ENCODE peak calls at places on chromosome 15, in six cellular contexts. J, Z, H, V, U and A are unnamed samples.

GRCh38 chr15:94596707-94597106 is 365.3 kb downstream of the MCTP2 start:
- DNase-seq in H (no peak), J (no peak), U (no peak), Z (no peak), V (no peak), A (no peak)

GRCh38 chr15:40115670-40116093 is 7.0 kb upstream of the BMF start:
- DNase-seq in Z (no peak), U (no peak), H (no peak), V (no peak), J (no peak), A (no peak)

GRCh38 chr15:100612539-100612938 is 10.2 kb downstream of the ASB7 start:
- DNase-seq in H (no peak), J (no peak), U (no peak), Z (no peak), V (no peak), A (no peak)

GRCh38 chr15:81407679-81408078 is 33.7 kb upstream of the TMC3 start:
- DNase-seq in H (no peak), U (no peak), J (peak), V (peak), Z (no peak), A (no peak)

GRCh38 chr15:72824112-72824511 is 40.6 kb upstream of the ADPGK start:
- DNase-seq in V (no peak), J (no peak), Z (no peak), H (no peak), U (no peak), A (no peak)

GRCh38 chr15:40239671-40240618 is 1.1 kb downstream of the PAK6 start:
- DNase-seq in J (no peak), V (no peak), H (no peak), U (no peak), Z (no peak), A (no peak)

GRCh38 chr15:66936115-66936863 is 129.1 kb upstream of the SMAD3 start:
- DNase-seq in Z (peak), H (peak), V (peak), J (peak), U (peak), A (no peak)

GRCh38 chr15:85381850-85382751 is 1.7 kb downstream of the AKAP13 start:
- DNase-seq in U (no peak), J (no peak), Z (peak), H (no peak), V (no peak), A (no peak)

GRCh38 chr15:76058714-76059319 is 968 bp upstream of the TMEM266 start:
- DNase-seq in H (no peak), V (peak), J (no peak), Z (peak), U (peak), A (no peak)

GRCh38 chr15:62841269-62841628 is 201.3 kb upstream of the TPM1 start:
- DNase-seq in H (peak), Z (peak), J (no peak), V (no peak), U (peak), A (no peak)

GRCh38 chr15:56795400-56795983 is 62.2 kb upstream of the ZNF280D start:
- DNase-seq in Z (no peak), U (no peak), H (no peak), V (no peak), J (no peak), A (no peak)

GRCh38 chr15:64452988-64453688 is 7.2 kb upstream of the ZNF609 start:
- DNase-seq in U (peak), J (peak), Z (peak), V (peak), H (peak), A (no peak)

GRCh38 chr15:49877117-49877860 is 241.7 kb downstream of the ATP8B4 start:
- DNase-seq in V (no peak), Z (peak), U (no peak), H (peak), J (no peak), A (no peak)
- TF ChIP-seq CTCF in V (peak), Z (no peak), U (no peak), H (no peak), J (no peak), A (no peak)

GRCh38 chr15:93066103-93066725 is 22.8 kb downstream of the RGMA start:
- DNase-seq in Z (no peak), V (no peak), H (no peak), U (no peak), J (no peak), A (no peak)
- H3K4me3 ChIP-seq in Z (no peak), V (no peak), H (no peak), U (no peak), J (no peak), A (no peak)

GRCh38 chr15:44427756-44428724 is 611 bp downstream of the CTDSPL2 start:
- DNase-seq in U (peak), Z (peak), J (no peak), H (peak), V (no peak), A (peak)

GRCh38 chr15:44426975-44427755 is at the start of gene CTDSPL2:
- DNase-seq in H (peak), U (peak), V (peak), Z (peak), J (peak), A (peak)
- TF ChIP-seq CTCF in H (peak), U (peak), V (peak), Z (peak), J (peak), A (peak)

DNA sequence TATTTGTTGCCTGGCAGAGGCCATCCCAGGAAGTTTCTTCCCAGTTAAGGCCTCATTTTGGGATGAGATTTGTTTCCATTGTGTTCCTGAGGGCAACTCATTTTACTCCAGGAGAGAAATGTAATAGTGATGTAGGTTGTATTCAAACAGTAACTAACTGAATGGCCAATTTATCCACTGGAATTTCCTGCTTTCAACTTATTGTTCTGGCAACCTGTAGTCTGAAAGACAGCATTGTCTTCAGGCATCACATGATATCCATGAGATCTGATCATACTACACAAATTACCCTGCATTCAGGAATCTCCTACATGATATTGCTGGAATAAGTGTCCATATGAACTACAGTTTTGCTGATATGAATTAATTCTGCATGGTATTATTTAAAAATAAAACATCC is 79.5 kb upstream of the FGF7 start:
- DNase-seq in V (no peak), Z (no peak), H (no peak), J (no peak), U (no peak), A (no peak)
- H3K4me3 ChIP-seq in V (no peak), Z (no peak), H (no peak), J (no peak), U (no peak), A (no peak)

GRCh38 chr15:26985050-26985449 is 14.1 kb downstream of the GABRG3 start:
- DNase-seq in H (no peak), Z (no peak), U (no peak), V (no peak), J (no peak), A (no peak)

GRCh38 chr15:26981492-26981891 is 10.5 kb downstream of the GABRG3 start:
- DNase-seq in U (no peak), H (no peak), Z (no peak), J (no peak), V (no peak), A (no peak)

GRCh38 chr15:26983822-26984221 is 12.8 kb downstream of the GABRG3 start:
- DNase-seq in H (no peak), V (no peak), Z (no peak), J (no peak), U (no peak), A (no peak)
- TF ChIP-seq CTCF in H (no peak), V (no peak), Z (no peak), J (no peak), U (no peak), A (no peak)

GRCh38 chr15:38672814-38673292 is 108.2 kb upstream of the RASGRP1 start:
- DNase-seq in H (no peak), U (no peak), J (no peak), Z (no peak), V (no peak), A (no peak)
- H3K4me3 ChIP-seq in H (no peak), U (no peak), J (no peak), Z (no peak), V (no peak), A (no peak)

GRCh38 chr15:43483306-43484128 is 9.4 kb downstream of the TP53BP1 start:
- DNase-seq in Z (peak), J (no peak), H (no peak), V (no peak), U (no peak), A (no peak)
- TF ChIP-seq CTCF in Z (peak), J (peak), H (peak), V (peak), U (peak), A (peak)

DNA sequence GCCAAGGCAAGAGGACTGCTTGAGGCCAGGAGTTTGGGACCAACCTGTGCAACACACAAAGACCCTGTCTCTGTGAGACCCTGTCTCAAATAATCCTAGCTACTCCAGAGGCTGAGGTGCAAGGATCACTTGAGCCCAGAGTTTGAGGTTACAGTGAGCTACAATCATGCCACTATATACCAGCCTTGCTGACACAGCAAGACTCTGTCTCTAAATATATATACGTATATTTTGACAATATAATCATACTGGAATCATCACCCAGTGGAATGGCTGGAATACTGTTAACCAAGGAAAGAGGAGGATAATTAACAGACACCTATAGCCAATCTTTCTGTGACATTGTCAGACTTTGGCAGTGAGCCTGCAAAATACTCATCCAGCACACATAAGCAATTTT is 9.0 kb upstream of the MAP1A start:
- DNase-seq in J (no peak), H (no peak), V (no peak), Z (no peak), U (no peak), A (no peak)
- H3K4me3 ChIP-seq in J (no peak), H (no peak), V (no peak), Z (no peak), U (no peak), A (no peak)

GRCh38 chr15:92277776-92278175 is 115.9 kb upstream of the ST8SIA2 start:
- DNase-seq in J (no peak), H (no peak), U (peak), V (peak), Z (no peak), A (peak)
- TF ChIP-seq CTCF in J (peak), H (no peak), U (peak), V (peak), Z (no peak), A (peak)

GRCh38 chr15:82810863-82811421 is 1.5 kb downstream of the WHAMM start:
- DNase-seq in J (no peak), V (no peak), Z (no peak), U (no peak), H (no peak), A (no peak)
- H3K4me3 ChIP-seq in J (peak), V (peak), Z (peak), U (peak), H (peak), A (peak)